ENCODE peak calls at places on chromosomes 5 and 9, in six cellular contexts. One of them, this sample, is unnamed.
A peak's percentile ranks its signal among the peaks of the same experiment; 100 is the strongest.

GRCh38 chr5:16461026-16461425 is 4.6 kb downstream of the ZNF622 start:
- DNase-seq in pancreas: no peak
- DNase-seq in effector memory CD4-positive, alpha-beta T cell: no peak
- DNase-seq in CD8-positive, alpha-beta T cell: no peak
- DNase-seq in DND-41: no peak
- DNase-seq in CD8-positive, alpha-beta memory T cell: no peak
- DNase-seq in this sample: no peak

GRCh38 chr9:116673375-116673774 is 13.7 kb upstream of the TRIM32 start:
- DNase-seq in effector memory CD4-positive, alpha-beta T cell: no peak
- DNase-seq in pancreas: no peak
- DNase-seq in DND-41: no peak
- DNase-seq in CD8-positive, alpha-beta T cell: no peak
- DNase-seq in CD8-positive, alpha-beta memory T cell: no peak
- DNase-seq in this sample: no peak

GRCh38 chr5:72160959-72161358 is 53.7 kb downstream of the MAP1B start:
- DNase-seq in effector memory CD4-positive, alpha-beta T cell: no peak
- DNase-seq in CD8-positive, alpha-beta memory T cell: no peak
- DNase-seq in pancreas: no peak
- DNase-seq in CD8-positive, alpha-beta T cell: no peak
- DNase-seq in DND-41: no peak
- DNase-seq in this sample: no peak

GRCh38 chr9:113464672-113465271 is 1.2 kb downstream of the RGS3 start:
- DNase-seq in DND-41: no peak
- DNase-seq in pancreas: no peak
- DNase-seq in CD8-positive, alpha-beta memory T cell: no peak
- DNase-seq in CD8-positive, alpha-beta T cell: no peak
- DNase-seq in effector memory CD4-positive, alpha-beta T cell: no peak
- DNase-seq in this sample: no peak

GRCh38 chr9:106933470-106933869 is 70.5 kb downstream of the ZNF462 start:
- DNase-seq in CD8-positive, alpha-beta T cell: no peak
- DNase-seq in DND-41: no peak
- DNase-seq in pancreas: no peak
- DNase-seq in effector memory CD4-positive, alpha-beta T cell: no peak
- DNase-seq in CD8-positive, alpha-beta memory T cell: no peak
- DNase-seq in this sample: no peak

GRCh38 chr9:123656565-123656964 is 273.4 kb downstream of the DENND1A start:
- DNase-seq in DND-41: no peak
- DNase-seq in effector memory CD4-positive, alpha-beta T cell: no peak
- DNase-seq in CD8-positive, alpha-beta T cell: no peak
- DNase-seq in pancreas: no peak
- DNase-seq in CD8-positive, alpha-beta memory T cell: no peak
- DNase-seq in this sample: no peak

GRCh38 chr5:173153842-173154241 is 9.5 kb downstream of the BNIP1 start:
- DNase-seq in CD8-positive, alpha-beta T cell: no peak
- DNase-seq in pancreas: no peak
- DNase-seq in effector memory CD4-positive, alpha-beta T cell: no peak
- DNase-seq in DND-41: no peak
- DNase-seq in CD8-positive, alpha-beta memory T cell: no peak
- DNase-seq in this sample: no peak

GRCh38 chr9:20884985-20885593 is 146.4 kb downstream of the HACD4 start:
- DNase-seq in CD8-positive, alpha-beta T cell: peak; percentile 70
- DNase-seq in DND-41: peak; percentile 57
- DNase-seq in effector memory CD4-positive, alpha-beta T cell: peak; percentile 34
- DNase-seq in pancreas: peak; percentile 65
- DNase-seq in CD8-positive, alpha-beta memory T cell: peak; percentile 46
- DNase-seq in this sample: peak; percentile 70

GRCh38 chr5:159208508-159209437 is 580 bp downstream of the RNF145 start:
- DNase-seq in CD8-positive, alpha-beta memory T cell: peak; percentile 1
- DNase-seq in effector memory CD4-positive, alpha-beta T cell: peak; percentile 2
- DNase-seq in CD8-positive, alpha-beta T cell: peak; percentile 32
- DNase-seq in pancreas: peak; percentile 67
- DNase-seq in DND-41: peak; percentile 46
- DNase-seq in this sample: no peak

GRCh38 chr9:16482764-16483163 is 387.7 kb downstream of the BNC2 start:
- DNase-seq in CD8-positive, alpha-beta memory T cell: no peak
- DNase-seq in CD8-positive, alpha-beta T cell: no peak
- DNase-seq in effector memory CD4-positive, alpha-beta T cell: no peak
- DNase-seq in DND-41: no peak
- DNase-seq in pancreas: no peak
- DNase-seq in this sample: no peak

GRCh38 chr9:136856541-136857141 is 4.5 kb downstream of the MAMDC4 start:
- DNase-seq in effector memory CD4-positive, alpha-beta T cell: no peak
- DNase-seq in pancreas: peak; percentile 52
- DNase-seq in CD8-positive, alpha-beta T cell: no peak
- DNase-seq in CD8-positive, alpha-beta memory T cell: no peak
- DNase-seq in DND-41: no peak
- DNase-seq in this sample: no peak

GRCh38 chr9:123262338-123262737 is 6.0 kb downstream of the STRBP start:
- DNase-seq in DND-41: no peak
- DNase-seq in pancreas: no peak
- DNase-seq in effector memory CD4-positive, alpha-beta T cell: no peak
- DNase-seq in CD8-positive, alpha-beta T cell: no peak
- DNase-seq in CD8-positive, alpha-beta memory T cell: no peak
- DNase-seq in this sample: no peak

GRCh38 chr5:87410941-87411340 is 1.8 kb downstream of the CCNH start:
- DNase-seq in CD8-positive, alpha-beta T cell: no peak
- DNase-seq in effector memory CD4-positive, alpha-beta T cell: no peak
- DNase-seq in CD8-positive, alpha-beta memory T cell: no peak
- DNase-seq in pancreas: no peak
- DNase-seq in DND-41: no peak
- DNase-seq in this sample: no peak

GRCh38 chr5:86879086-86879485 is 261.3 kb downstream of the COX7C start:
- DNase-seq in DND-41: no peak
- DNase-seq in effector memory CD4-positive, alpha-beta T cell: no peak
- DNase-seq in CD8-positive, alpha-beta T cell: no peak
- DNase-seq in pancreas: no peak
- DNase-seq in CD8-positive, alpha-beta memory T cell: no peak
- DNase-seq in this sample: no peak

GRCh38 chr5:52794519-52794918 is 6.8 kb downstream of the ITGA1 start:
- DNase-seq in effector memory CD4-positive, alpha-beta T cell: no peak
- DNase-seq in CD8-positive, alpha-beta memory T cell: no peak
- DNase-seq in DND-41: no peak
- DNase-seq in CD8-positive, alpha-beta T cell: no peak
- DNase-seq in pancreas: no peak
- DNase-seq in this sample: no peak

GRCh38 chr5:1801954-1802295 is 718 bp downstream of the NDUFS6 start:
- DNase-seq in CD8-positive, alpha-beta memory T cell: no peak
- DNase-seq in CD8-positive, alpha-beta T cell: no peak
- DNase-seq in pancreas: no peak
- DNase-seq in effector memory CD4-positive, alpha-beta T cell: no peak
- DNase-seq in DND-41: no peak
- DNase-seq in this sample: no peak

GRCh38 chr5:59829389-59829788 is 64.1 kb downstream of the PDE4D start:
- DNase-seq in effector memory CD4-positive, alpha-beta T cell: no peak
- DNase-seq in DND-41: no peak
- DNase-seq in pancreas: no peak
- DNase-seq in CD8-positive, alpha-beta memory T cell: no peak
- DNase-seq in CD8-positive, alpha-beta T cell: no peak
- DNase-seq in this sample: no peak

GRCh38 chr9:33081128-33081851 is 4.8 kb upstream of the SMU1 start:
- DNase-seq in CD8-positive, alpha-beta memory T cell: peak; percentile 30
- DNase-seq in DND-41: peak; percentile 81
- DNase-seq in CD8-positive, alpha-beta T cell: peak; percentile 55
- DNase-seq in effector memory CD4-positive, alpha-beta T cell: peak; percentile 54
- DNase-seq in pancreas: no peak
- DNase-seq in this sample: peak; percentile 88

GRCh38 chr5:73640861-73641320 is 14.9 kb downstream of the ARHGEF28 start:
- DNase-seq in CD8-positive, alpha-beta T cell: no peak
- DNase-seq in pancreas: no peak
- DNase-seq in CD8-positive, alpha-beta memory T cell: no peak
- DNase-seq in DND-41: no peak
- DNase-seq in effector memory CD4-positive, alpha-beta T cell: no peak
- DNase-seq in this sample: no peak

GRCh38 chr5:135740475-135740874 is 94.0 kb upstream of the SLC25A48 start:
- DNase-seq in DND-41: no peak
- DNase-seq in CD8-positive, alpha-beta T cell: no peak
- DNase-seq in pancreas: no peak
- DNase-seq in effector memory CD4-positive, alpha-beta T cell: no peak
- DNase-seq in CD8-positive, alpha-beta memory T cell: no peak
- DNase-seq in this sample: no peak

GRCh38 chr5:1568201-1568979 is 44.6 kb upstream of the LPCAT1 start:
- DNase-seq in DND-41: no peak
- DNase-seq in CD8-positive, alpha-beta T cell: no peak
- DNase-seq in pancreas: no peak
- DNase-seq in effector memory CD4-positive, alpha-beta T cell: no peak
- DNase-seq in CD8-positive, alpha-beta memory T cell: no peak
- DNase-seq in this sample: no peak

DNA sequence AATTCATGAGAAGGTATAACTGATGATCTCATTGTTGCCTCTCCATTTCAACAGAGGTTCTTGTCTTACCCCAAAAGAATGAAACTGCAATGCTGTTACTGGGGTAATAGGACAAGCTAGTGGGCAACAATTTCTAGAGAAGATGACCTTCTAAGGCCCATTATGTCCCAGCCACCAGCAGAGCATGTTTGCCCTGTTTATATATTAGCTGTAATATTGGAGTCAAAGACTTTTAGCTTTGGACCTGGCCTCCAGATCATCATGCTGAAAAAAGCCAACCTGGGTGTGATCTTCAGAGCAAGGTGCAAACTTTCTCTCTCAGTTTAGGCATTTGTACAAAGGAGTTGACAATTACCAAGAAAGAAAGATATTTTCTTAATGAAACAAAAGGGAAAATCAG is 3.4 kb downstream of the ALDOB start:
- DNase-seq in CD8-positive, alpha-beta T cell: no peak
- DNase-seq in pancreas: no peak
- DNase-seq in effector memory CD4-positive, alpha-beta T cell: no peak
- DNase-seq in CD8-positive, alpha-beta memory T cell: no peak
- DNase-seq in DND-41: no peak
- DNase-seq in this sample: no peak
- H3K4me1 ChIP-seq in CD8-positive, alpha-beta T cell: no peaks in the 10 kb centered on the region
- H3K4me1 ChIP-seq in pancreas: peaks cover 44% of the 10 kb centered on the region
- H3K4me1 ChIP-seq in effector memory CD4-positive, alpha-beta T cell: no peaks in the 10 kb centered on the region
- H3K4me1 ChIP-seq in CD8-positive, alpha-beta memory T cell: no peaks in the 10 kb centered on the region
- H3K4me1 ChIP-seq in DND-41: no peaks in the 10 kb centered on the region
- H3K4me1 ChIP-seq in this sample: no peaks in the 10 kb centered on the region

GRCh38 chr5:170640731-170641588 is 137.1 kb downstream of the KCNIP1 start:
- DNase-seq in CD8-positive, alpha-beta T cell: no peak
- DNase-seq in CD8-positive, alpha-beta memory T cell: no peak
- DNase-seq in DND-41: no peak
- DNase-seq in pancreas: no peak
- DNase-seq in effector memory CD4-positive, alpha-beta T cell: no peak
- DNase-seq in this sample: peak; percentile 56
- H3K4me3 ChIP-seq in CD8-positive, alpha-beta T cell: no peak overlapping the region
- H3K4me3 ChIP-seq in CD8-positive, alpha-beta memory T cell: no peak overlapping the region
- H3K4me3 ChIP-seq in DND-41: no peak overlapping the region
- H3K4me3 ChIP-seq in pancreas: no peak overlapping the region
- H3K4me3 ChIP-seq in effector memory CD4-positive, alpha-beta T cell: no peak overlapping the region
- H3K4me3 ChIP-seq in this sample: no peak overlapping the region

GRCh38 chr5:40842351-40842750 is 1.2 kb downstream of the CARD6 start:
- DNase-seq in pancreas: no peak
- DNase-seq in DND-41: no peak
- DNase-seq in CD8-positive, alpha-beta T cell: no peak
- DNase-seq in CD8-positive, alpha-beta memory T cell: no peak
- DNase-seq in effector memory CD4-positive, alpha-beta T cell: no peak
- DNase-seq in this sample: no peak

GRCh38 chr5:40846371-40846770 is 5.2 kb downstream of the CARD6 start:
- DNase-seq in DND-41: no peak
- DNase-seq in pancreas: no peak
- DNase-seq in CD8-positive, alpha-beta T cell: no peak
- DNase-seq in CD8-positive, alpha-beta memory T cell: no peak
- DNase-seq in effector memory CD4-positive, alpha-beta T cell: no peak
- DNase-seq in this sample: no peak

GRCh38 chr5:40838076-40838475 is 3.1 kb upstream of the RPL37 start:
- DNase-seq in CD8-positive, alpha-beta memory T cell: no peak
- DNase-seq in effector memory CD4-positive, alpha-beta T cell: peak; percentile 17
- DNase-seq in DND-41: no peak
- DNase-seq in pancreas: no peak
- DNase-seq in CD8-positive, alpha-beta T cell: no peak
- DNase-seq in this sample: no peak

GRCh38 chr5:40844565-40844964 is 3.4 kb downstream of the CARD6 start:
- DNase-seq in pancreas: no peak
- DNase-seq in CD8-positive, alpha-beta T cell: no peak
- DNase-seq in effector memory CD4-positive, alpha-beta T cell: no peak
- DNase-seq in DND-41: no peak
- DNase-seq in CD8-positive, alpha-beta memory T cell: no peak
- DNase-seq in this sample: no peak

DNA sequence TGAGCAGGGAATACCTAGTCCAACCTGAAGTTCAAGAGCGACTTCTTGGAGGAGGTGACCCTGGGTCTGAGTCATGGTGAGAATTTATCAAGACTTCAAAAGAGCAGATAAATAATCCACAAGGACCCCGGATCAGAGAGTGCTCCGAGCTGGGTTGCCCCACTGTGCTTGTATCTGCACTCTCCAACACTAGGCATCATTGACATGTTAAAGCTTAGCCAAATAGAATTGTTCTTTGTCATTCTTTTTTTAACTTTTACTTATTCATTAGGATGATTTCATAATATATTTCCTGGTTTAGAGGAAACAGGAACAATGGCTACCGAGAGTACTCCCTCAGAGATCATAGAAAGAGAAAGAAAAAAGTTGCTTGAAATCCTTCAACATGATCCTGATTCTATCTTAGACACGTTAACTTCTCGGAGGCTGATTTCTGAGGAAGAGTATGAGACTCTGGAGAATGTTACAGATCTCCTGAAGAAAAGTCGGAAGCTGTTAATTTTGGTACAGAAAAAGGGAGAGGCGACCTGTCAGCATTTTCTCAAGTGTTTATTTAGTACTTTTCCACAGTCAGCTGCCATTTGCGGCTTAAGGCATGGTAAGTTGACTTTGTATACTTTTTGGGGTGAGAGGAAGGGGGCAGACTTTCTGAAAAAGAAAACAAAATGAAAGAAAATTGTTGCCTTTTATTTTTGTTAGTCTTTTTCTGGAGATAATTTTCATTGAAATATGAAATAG is at the start of gene CARD6:
- DNase-seq in effector memory CD4-positive, alpha-beta T cell: no peak
- DNase-seq in DND-41: no peak
- DNase-seq in CD8-positive, alpha-beta memory T cell: no peak
- DNase-seq in pancreas: no peak
- DNase-seq in CD8-positive, alpha-beta T cell: no peak
- DNase-seq in this sample: no peak
- H3K4me1 ChIP-seq in effector memory CD4-positive, alpha-beta T cell: peaks cover 6% of the 10 kb centered on the region
- H3K4me1 ChIP-seq in DND-41: no peaks in the 10 kb centered on the region
- H3K4me1 ChIP-seq in CD8-positive, alpha-beta memory T cell: peaks cover under 1% of the 10 kb centered on the region
- H3K4me1 ChIP-seq in pancreas: peaks cover 6% of the 10 kb centered on the region
- H3K4me1 ChIP-seq in CD8-positive, alpha-beta T cell: no peaks in the 10 kb centered on the region
- H3K4me1 ChIP-seq in this sample: no peaks in the 10 kb centered on the region

GRCh38 chr5:69129413-69129812 is 35.6 kb downstream of the SLC30A5 start:
- DNase-seq in CD8-positive, alpha-beta memory T cell: no peak
- DNase-seq in effector memory CD4-positive, alpha-beta T cell: no peak
- DNase-seq in CD8-positive, alpha-beta T cell: no peak
- DNase-seq in pancreas: no peak
- DNase-seq in DND-41: no peak
- DNase-seq in this sample: no peak

GRCh38 chr5:69136296-69136695 is 30.7 kb upstream of the CCNB1 start:
- DNase-seq in CD8-positive, alpha-beta memory T cell: no peak
- DNase-seq in DND-41: no peak
- DNase-seq in CD8-positive, alpha-beta T cell: no peak
- DNase-seq in pancreas: no peak
- DNase-seq in effector memory CD4-positive, alpha-beta T cell: no peak
- DNase-seq in this sample: no peak

GRCh38 chr5:69130241-69130640 is 36.4 kb downstream of the SLC30A5 start:
- DNase-seq in CD8-positive, alpha-beta T cell: no peak
- DNase-seq in effector memory CD4-positive, alpha-beta T cell: no peak
- DNase-seq in pancreas: no peak
- DNase-seq in DND-41: no peak
- DNase-seq in CD8-positive, alpha-beta memory T cell: no peak
- DNase-seq in this sample: no peak

GRCh38 chr5:69134126-69134525 is 32.8 kb upstream of the CCNB1 start:
- DNase-seq in pancreas: no peak
- DNase-seq in CD8-positive, alpha-beta memory T cell: no peak
- DNase-seq in CD8-positive, alpha-beta T cell: no peak
- DNase-seq in effector memory CD4-positive, alpha-beta T cell: no peak
- DNase-seq in DND-41: no peak
- DNase-seq in this sample: no peak

GRCh38 chr5:69131304-69131703 is 35.6 kb upstream of the CCNB1 start:
- DNase-seq in DND-41: no peak
- DNase-seq in CD8-positive, alpha-beta memory T cell: no peak
- DNase-seq in pancreas: no peak
- DNase-seq in effector memory CD4-positive, alpha-beta T cell: no peak
- DNase-seq in CD8-positive, alpha-beta T cell: no peak
- DNase-seq in this sample: no peak
- H3K4me3 ChIP-seq in DND-41: no peak overlapping the region
- H3K4me3 ChIP-seq in CD8-positive, alpha-beta memory T cell: no peak overlapping the region
- H3K4me3 ChIP-seq in pancreas: no peak overlapping the region
- H3K4me3 ChIP-seq in effector memory CD4-positive, alpha-beta T cell: no peak overlapping the region
- H3K4me3 ChIP-seq in CD8-positive, alpha-beta T cell: no peak overlapping the region
- H3K4me3 ChIP-seq in this sample: no peak overlapping the region

This sample was measured in ascending aorta.